ENCODE peak calls at places on chromosome 18, in five cellular contexts. P is uterus, M is SJSA1, I is adipocyte, O is SJCRH30. H is an unnamed sample.

GRCh38 chr18:79784965-79785770 is 12.6 kb upstream of the KCNG2 start:
- DNase-seq in P (no peak), I (no peak), M (peak), O (peak), H (no peak)

GRCh38 chr18:24369420-24369819 is 28.2 kb downstream of the OSBPL1A start:
- DNase-seq in I (no peak), P (no peak), O (peak), M (no peak), H (no peak)

GRCh38 chr18:7662866-7663265 is 95.8 kb downstream of the PTPRM start:
- DNase-seq in P (no peak), M (no peak), I (no peak), O (no peak), H (no peak)

GRCh38 chr18:5951515-5952081 is 56.3 kb upstream of the TMEM200C start:
- DNase-seq in O (no peak), M (no peak), I (no peak), P (no peak), H (no peak)

GRCh38 chr18:3305933-3306332 is 44.0 kb downstream of the MYL12B start:
- DNase-seq in P (no peak), I (peak), O (no peak), M (no peak), H (no peak)

GRCh38 chr18:29651121-29651675 is 1391.3 kb downstream of the DSC3 start:
- DNase-seq in P (no peak), I (no peak), M (no peak), O (no peak), H (no peak)

GRCh38 chr18:13437801-13438506 is 219.4 kb downstream of the LDLRAD4 start:
- DNase-seq in M (no peak), P (no peak), I (no peak), O (no peak), H (peak)

GRCh38 chr18:57585846-57586242 is 658 bp downstream of the FECH start:
- DNase-seq in M (no peak), I (no peak), P (no peak), O (peak), H (no peak)

GRCh38 chr18:4586729-4587128 is 131.6 kb upstream of the DLGAP1 start:
- DNase-seq in O (no peak), M (no peak), P (no peak), I (no peak), H (no peak)

GRCh38 chr18:34942975-34943374 is 98.2 kb upstream of the MAPRE2 start:
- DNase-seq in O (no peak), P (no peak), I (no peak), M (no peak), H (no peak)

GRCh38 chr18:33839452-33840225 is 261.6 kb downstream of the ASXL3 start:
- DNase-seq in M (peak), I (peak), O (peak), P (no peak), H (no peak)

GRCh38 chr18:55307505-55307904 is 280.5 kb downstream of the TCF4 start:
- DNase-seq in M (no peak), I (no peak), P (no peak), O (no peak), H (no peak)
- H3K4me3 ChIP-seq in M (no peak), I (no peak), P (no peak), O (no peak), H (no peak)

DNA sequence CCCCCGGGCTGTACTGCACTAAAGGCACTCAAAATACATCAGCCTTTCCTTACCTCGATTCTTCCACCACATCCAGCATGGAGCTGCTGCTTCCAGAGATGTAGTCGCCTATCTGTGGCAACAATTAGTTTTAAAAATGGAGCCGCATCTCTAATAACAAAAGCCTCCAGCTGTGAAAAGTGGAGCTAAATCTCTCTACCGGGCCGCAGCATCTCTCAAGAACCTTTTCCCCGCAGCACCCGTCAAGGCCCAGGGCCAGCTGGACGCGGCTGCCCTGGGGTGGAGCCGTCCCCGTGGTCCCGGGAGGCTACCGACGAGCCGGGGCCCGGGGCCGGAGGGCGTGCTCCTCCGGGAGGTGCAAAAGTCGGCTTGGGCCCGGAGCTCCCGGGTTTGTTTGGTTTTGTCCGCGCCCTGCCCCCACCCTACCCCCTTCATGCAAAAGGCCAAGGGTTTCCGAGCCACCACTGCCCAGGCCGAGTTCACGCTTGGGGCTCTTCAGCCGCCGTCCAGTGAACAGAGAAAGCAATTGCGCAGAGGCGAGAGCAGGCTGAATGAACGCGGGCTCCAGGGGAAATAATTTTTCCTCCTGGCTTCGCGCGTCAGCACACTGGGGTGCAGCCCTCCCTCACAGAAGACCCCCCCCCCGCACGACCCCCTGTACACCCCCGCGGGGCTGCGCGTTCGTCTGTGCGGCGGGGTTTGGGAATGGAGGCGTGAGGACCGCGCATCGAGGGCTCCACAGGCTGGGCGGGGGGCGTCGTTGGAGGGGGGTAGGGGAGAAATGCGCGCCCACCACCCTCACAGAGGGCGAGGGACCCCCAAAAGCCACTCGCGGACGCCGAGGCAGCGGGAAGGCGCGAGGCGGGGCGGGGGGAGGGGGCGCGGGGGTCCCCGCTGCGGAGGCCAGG is 554 bp upstream of the GREB1L start:
- DNase-seq in I (peak), O (no peak), P (no peak), M (no peak), H (no peak)
- H3K4me3 ChIP-seq in I (peak), O (no peak), P (peak), M (no peak), H (no peak)

GRCh38 chr18:1173593-1173992 is 268.9 kb downstream of the ADCYAP1 start:
- DNase-seq in P (no peak), M (no peak), O (no peak), I (no peak), H (no peak)

GRCh38 chr18:1177232-1177631 is 272.6 kb downstream of the ADCYAP1 start:
- DNase-seq in I (no peak), M (no peak), O (no peak), P (no peak), H (no peak)
- H3K4me3 ChIP-seq in I (no peak), M (no peak), O (no peak), P (no peak), H (no peak)

GRCh38 chr18:744824-745597 is 32.6 kb upstream of the ENOSF1 start:
- DNase-seq in I (no peak), P (no peak), M (no peak), O (no peak), H (no peak)

GRCh38 chr18:741931-742512 is 29.6 kb upstream of the ENOSF1 start:
- DNase-seq in O (peak), I (peak), P (no peak), M (peak), H (no peak)
- H3K4me3 ChIP-seq in O (no peak), I (no peak), P (no peak), M (no peak), H (no peak)

DNA sequence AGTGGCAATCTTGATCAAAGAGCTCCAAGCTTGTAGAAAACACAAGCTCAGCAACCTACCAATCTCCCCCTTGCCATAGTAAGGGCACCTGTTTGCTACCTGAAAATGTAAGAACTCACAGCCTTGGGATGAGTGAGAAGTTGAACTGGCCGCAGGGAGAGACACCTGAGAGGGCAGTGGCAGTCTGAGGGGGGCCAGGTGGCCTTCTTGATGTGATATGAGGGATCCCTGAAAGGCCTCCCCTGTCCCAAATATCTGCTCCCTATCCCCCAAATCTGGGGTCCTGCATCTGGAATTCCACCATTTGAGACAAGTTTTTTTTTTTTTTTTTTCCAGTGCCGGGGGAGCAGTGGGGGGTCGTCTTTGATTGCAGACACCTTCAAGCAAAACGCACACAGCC is 230.2 kb upstream of the SMAD2 start:
- DNase-seq in P (no peak), O (no peak), M (no peak), I (no peak), H (no peak)
- H3K4me3 ChIP-seq in P (peak), O (no peak), M (no peak), I (no peak), H (no peak)

DNA sequence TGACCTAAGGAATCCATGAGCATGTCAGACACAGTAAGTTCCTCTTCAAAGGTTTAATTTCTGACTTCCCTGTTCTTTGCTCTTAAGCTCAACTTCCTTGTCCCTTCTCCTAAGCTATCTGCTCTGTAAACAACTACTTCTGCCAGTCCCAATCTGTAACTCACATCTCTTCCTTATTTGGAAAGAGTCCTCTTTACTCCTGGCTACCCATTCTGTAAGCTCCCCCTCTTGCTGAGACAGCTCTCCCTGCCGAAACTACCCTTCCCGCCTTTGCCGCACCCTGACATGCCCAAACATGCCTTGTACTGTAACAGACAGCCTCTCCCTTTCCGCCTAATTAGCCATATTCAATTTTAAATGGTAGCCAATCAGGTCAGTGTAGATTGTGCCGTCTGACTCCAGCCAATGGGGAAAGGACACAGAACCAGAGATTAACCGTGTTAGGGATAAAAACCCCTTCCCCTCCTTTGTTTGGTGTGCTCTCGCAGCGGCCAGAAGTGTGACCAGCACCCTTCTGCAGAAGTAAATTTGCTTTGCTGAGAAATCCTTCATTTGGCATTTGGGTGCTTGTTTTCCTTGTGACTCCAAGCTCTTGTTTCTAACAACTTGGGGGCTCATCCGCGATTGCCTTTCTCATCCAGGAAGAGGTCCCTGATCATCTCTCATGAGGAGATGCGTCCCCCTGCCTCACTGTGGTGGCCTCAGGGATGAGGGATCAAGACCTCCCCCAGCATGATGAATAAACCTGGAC is 49.0 kb downstream of the PIAS2 start:
- DNase-seq in I (no peak), O (no peak), P (no peak), M (no peak), H (no peak)
- H3K4me3 ChIP-seq in I (no peak), O (no peak), P (no peak), M (no peak), H (no peak)

GRCh38 chr18:70221156-70221910 is 15.8 kb upstream of the RTTN start:
- DNase-seq in O (no peak), I (no peak), M (no peak), P (peak), H (no peak)
- H3K4me3 ChIP-seq in O (no peak), I (no peak), M (no peak), P (no peak), H (no peak)

GRCh38 chr18:27558388-27559158 is 373.5 kb upstream of the CHST9 start:
- DNase-seq in I (no peak), P (no peak), M (no peak), O (no peak), H (no peak)
- H3K4me3 ChIP-seq in I (no peak), P (no peak), M (no peak), O (no peak), H (no peak)